ENCODE peak calls at places on chromosomes 4 and X, in six cellular contexts. B is K562, I is HepG2, Z is GM12878, C is H1, D is GM12891. F is an unnamed sample.

GRCh38 chr4:21728231-21728758 is 220.3 kb downstream of the KCNIP4 start:
- DNase-seq in I (no peak), D (no peak), B (no peak), Z (no peak), C (no peak), F (no peak)

GRCh38 chrX:150841466-150842197 is 56.8 kb downstream of the CD99L2 start:
- DNase-seq in C (no peak), D (no peak), Z (no peak), B (no peak), I (no peak), F (no peak)

GRCh38 chr4:140971077-140971792 is 162.0 kb downstream of the RNF150 start:
- DNase-seq in I (no peak), D (no peak), B (no peak), Z (no peak), C (no peak), F (no peak)

GRCh38 chrX:39688219-39688575 is 409.6 kb downstream of the BCOR start:
- DNase-seq in D (no peak), B (no peak), I (no peak), C (no peak), Z (no peak), F (no peak)

GRCh38 chr4:151195801-151196200 is 81.2 kb upstream of the PRSS48 start:
- DNase-seq in D (no peak), I (no peak), Z (no peak), B (no peak), C (no peak), F (no peak)

GRCh38 chr4:150305995-150306394 is 227.8 kb downstream of the DCLK2 start:
- DNase-seq in C (no peak), B (no peak), I (no peak), D (no peak), Z (no peak), F (no peak)

GRCh38 chrX:45830343-45830742 is 629.7 kb upstream of the DIPK2B start:
- DNase-seq in C (no peak), I (no peak), Z (no peak), D (no peak), B (no peak), F (no peak)

GRCh38 chr4:172844556-172844955 is 324.1 kb upstream of the GALNT7 start:
- DNase-seq in D (no peak), I (no peak), Z (no peak), B (no peak), C (no peak), F (no peak)

GRCh38 chr4:166277851-166278250 is 404.8 kb downstream of the TLL1 start:
- DNase-seq in I (no peak), Z (no peak), B (no peak), D (no peak), C (no peak), F (no peak)

GRCh38 chr4:52410971-52411370 is 248.1 kb downstream of the USP46 start:
- DNase-seq in I (no peak), B (no peak), Z (no peak), D (no peak), C (no peak), F (no peak)

GRCh38 chr4:120052840-120053239 is 13.8 kb downstream of the MAD2L1 start:
- DNase-seq in D (no peak), B (no peak), Z (no peak), I (no peak), C (no peak), F (no peak)

GRCh38 chr4:161828061-161828460 is 335.7 kb downstream of the FSTL5 start:
- DNase-seq in D (no peak), I (no peak), C (no peak), B (no peak), Z (no peak), F (no peak)

GRCh38 chr4:145881991-145882390 is 56.6 kb downstream of the ZNF827 start:
- DNase-seq in I (no peak), D (no peak), C (no peak), B (no peak), Z (no peak), F (no peak)

GRCh38 chrX:12999422-12999821 is 24.5 kb downstream of the TMSB4X start:
- DNase-seq in B (no peak), D (no peak), I (no peak), C (no peak), Z (no peak), F (no peak)

GRCh38 chrX:39819921-39820849 is 277.6 kb downstream of the BCOR start:
- DNase-seq in Z (no peak), I (no peak), D (no peak), B (no peak), C (no peak), F (peak)

GRCh38 chr4:10687526-10687925 is 3.0 kb upstream of the CLNK start:
- DNase-seq in B (no peak), D (no peak), C (no peak), I (no peak), Z (no peak), F (no peak)

GRCh38 chr4:151031831-151032605 is 16.9 kb upstream of the LRBA start:
- DNase-seq in D (no peak), I (no peak), B (peak), C (no peak), Z (peak), F (no peak)

GRCh38 chr4:20305976-20306375 is 54.3 kb downstream of the SLIT2 start:
- DNase-seq in C (no peak), D (no peak), I (no peak), Z (no peak), B (no peak), F (no peak)

GRCh38 chr4:86132459-86132858 is 227.4 kb downstream of the MAPK10 start:
- DNase-seq in D (no peak), C (no peak), B (no peak), Z (no peak), I (no peak), F (no peak)

DNA sequence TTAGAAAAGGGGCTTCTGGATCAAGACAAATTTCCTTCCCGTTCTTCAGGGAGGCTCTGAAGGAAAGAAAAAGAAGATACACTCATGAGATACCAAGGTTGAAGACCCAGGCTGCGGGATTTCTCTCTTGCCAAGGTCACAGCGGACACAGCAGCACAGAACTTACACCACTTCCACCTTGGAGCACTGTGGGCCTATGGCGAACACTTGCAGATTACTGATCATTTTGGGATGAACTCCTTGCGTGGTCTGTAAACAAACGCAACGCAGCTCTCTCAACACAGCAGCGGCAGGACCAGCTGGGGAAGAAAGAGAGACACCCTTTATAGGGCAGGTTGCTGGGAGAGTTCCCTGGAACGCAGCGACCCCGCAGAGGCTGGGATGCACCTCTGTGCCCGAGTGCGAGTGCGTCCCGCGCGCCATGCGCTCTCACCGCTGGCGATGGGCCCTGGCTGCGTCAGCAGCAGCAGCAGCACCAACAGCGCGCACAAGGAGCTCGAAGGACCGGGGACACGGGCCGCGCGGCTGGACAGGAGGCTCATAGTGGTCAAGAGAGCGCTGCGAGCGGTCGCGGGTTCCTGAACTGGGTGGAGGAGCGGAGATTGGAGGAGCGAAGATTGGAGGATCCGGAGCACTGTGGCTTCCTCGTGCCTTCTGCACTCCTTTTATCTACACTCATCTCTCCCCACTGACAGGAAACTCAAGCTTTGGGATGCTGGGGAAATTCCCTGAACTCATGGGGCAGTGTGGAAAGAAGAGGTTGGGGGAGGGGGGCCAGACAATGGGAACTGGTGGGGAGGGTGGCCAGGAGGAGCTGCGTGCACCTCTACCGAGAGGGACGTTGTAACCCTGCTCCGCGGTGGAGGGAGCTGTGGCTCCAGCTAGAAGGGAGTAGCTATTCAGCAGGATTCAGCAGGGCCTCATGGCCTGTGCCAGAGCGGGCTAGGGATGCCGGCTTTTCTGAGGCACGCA is at the start of gene CXCL5:
- DNase-seq in Z (no peak), I (no peak), D (no peak), C (peak), B (no peak), F (no peak)
- TF ChIP-seq POLR2AphosphoS5 in Z (no peak), I (no peak), D (no peak), C (peak), B (no peak), F (no peak)

DNA sequence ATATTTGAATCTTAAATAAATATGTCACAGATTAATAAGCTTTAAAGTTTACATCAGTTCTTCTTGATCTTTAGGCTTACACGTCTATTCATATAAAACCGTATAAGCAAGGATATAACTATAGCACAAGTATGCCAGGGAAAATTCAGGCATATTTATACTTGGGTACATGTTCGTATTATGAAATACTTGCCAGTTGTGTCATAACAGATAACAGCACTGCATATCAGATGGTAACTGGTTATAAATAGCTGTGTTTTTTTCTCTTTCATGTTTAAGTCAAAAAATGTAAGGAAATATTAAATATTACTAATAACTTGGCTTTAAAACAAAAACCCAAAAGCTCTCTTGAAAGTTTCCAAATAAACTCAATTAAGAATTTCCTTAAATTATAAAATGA is 17.5 kb downstream of the BRWD3 start:
- DNase-seq in I (no peak), D (no peak), Z (no peak), C (no peak), B (no peak), F (no peak)
- TF ChIP-seq POLR2A in I (no peak), D (no peak), Z (no peak), C (no peak), B (no peak), F (no peak)

DNA sequence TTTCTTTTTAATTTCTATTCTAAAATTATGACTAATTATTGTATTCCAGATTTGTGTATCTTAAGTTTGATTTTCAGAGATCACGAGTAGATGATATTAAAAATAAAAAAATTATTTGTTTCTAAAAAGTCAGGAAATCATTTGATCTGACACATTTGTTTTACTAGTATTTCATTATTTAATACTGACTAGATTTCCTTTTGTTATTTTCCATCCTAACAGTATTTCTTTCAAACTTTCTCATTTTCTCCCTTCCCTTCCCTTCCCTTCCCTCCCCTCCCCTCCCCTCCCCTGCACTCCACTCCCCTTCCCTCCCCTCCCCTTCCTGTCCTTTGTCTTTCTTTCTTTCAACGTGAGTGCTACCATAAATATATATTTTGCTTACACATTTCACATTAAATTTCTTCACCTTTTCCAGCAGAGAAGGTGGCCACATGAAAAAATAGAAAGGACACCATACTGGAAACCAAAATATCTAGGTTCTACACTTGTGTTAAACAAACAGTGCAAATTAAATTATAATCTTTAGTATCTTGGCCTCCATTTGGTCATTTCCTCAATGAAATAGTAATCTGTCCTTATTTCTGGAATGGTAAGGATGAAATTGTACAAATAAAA is 1412.7 kb upstream of the IGFBP7 start:
- DNase-seq in Z (no peak), C (no peak), I (no peak), D (no peak), B (no peak), F (no peak)
- TF ChIP-seq TAF1 in Z (no peak), C (no peak), I (no peak), D (no peak), B (no peak), F (no peak)

DNA sequence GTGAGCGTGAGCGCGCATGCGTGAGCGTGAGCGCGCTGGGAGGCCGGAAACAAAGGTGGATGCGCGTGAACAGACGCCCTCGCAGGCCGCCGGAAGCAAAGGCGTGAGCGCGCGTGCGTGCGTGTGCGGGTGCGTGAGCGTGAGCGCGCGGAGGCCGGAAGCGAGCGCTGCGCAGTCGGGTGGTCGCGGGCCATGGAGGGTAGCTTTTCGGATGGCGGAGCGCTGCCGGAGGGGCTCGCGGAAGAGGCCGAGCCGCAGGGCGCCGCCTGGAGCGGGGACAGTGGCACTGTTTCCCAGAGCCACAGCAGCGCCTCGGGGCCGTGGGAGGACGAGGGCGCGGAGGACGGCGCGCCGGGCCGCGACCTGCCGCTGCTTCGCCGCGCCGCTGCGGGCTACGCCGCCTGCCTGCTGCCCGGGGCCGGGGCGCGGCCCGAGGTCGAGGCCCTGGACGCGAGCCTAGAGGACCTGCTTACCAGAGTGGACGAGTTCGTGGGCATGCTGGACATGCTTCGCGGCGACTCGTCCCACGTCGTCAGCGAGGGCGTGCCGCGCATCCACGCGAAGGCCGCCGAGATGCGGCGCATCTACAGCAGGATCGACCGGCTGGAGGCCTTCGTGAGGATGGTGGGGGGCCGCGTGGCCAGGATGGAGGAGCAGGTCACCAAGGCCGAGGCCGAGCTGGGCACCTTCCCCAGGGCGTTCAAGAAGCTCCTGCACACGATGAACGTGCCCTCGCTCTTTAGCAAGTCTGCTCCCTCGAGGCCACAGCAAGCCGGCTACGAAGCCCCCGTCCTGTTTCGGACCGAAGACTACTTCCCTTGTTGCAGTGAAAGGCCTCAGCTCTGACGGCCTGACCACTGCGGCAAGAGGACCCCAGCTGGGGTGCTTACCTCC is at the start of gene BLOC1S4:
- DNase-seq in B (peak), C (peak), I (peak), D (peak), Z (peak), F (peak)
- TF ChIP-seq POLR2AphosphoS5 in B (peak), C (peak), I (peak), D (peak), Z (peak), F (peak)

GRCh38 chrX:85001344-85001743 is 2.3 kb upstream of the APOOL start:
- DNase-seq in C (no peak), B (no peak), D (no peak), Z (no peak), I (no peak), F (no peak)

GRCh38 chrX:85004255-85004654 is 578 bp downstream of the APOOL start:
- DNase-seq in Z (no peak), D (no peak), I (no peak), C (no peak), B (no peak), F (no peak)

DNA sequence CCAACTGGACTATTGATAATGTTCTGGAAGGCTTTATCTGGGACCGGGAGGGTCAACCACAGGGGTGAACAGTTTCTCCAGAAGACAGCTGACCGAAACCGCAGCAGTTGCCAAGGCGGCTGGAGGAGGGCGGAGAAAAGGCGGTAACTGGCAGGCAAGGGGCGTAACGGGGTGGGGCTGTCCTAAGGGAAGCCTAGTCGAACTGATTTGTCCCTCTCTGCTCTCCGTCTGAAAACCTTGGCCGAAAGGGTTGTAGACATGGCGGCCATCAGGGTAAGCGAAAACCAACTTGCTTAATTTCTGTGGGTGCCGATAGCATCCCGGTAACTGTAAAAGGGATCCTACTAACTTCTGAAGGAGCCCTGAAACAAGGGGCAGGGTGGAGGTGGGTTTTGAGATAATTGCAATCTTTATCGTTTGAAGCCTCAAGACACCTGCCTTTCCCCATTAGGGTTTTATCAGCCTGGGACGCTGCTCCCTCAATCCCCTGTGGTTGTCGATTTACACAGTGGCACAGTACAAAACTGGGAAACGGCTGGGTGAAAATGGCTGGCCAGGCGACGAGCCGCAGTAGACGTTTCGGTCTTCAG is at the start of gene APOOL:
- DNase-seq in Z (peak), B (peak), I (peak), D (peak), C (peak), F (peak)
- TF ChIP-seq POLR2A in Z (peak), B (peak), I (peak), D (peak), C (peak), F (peak)

F was measured in GM12892.